ENCODE peak calls at places on chromosomes 2 and 18, in five cellular contexts. One of them, this sample, is unnamed.

GRCh38 chr2:42974697-42975357 is 182.4 kb upstream of the HAAO start:
- DNase-seq in A549: peak; percentile 64
- DNase-seq in stimulated activated CD4-positive, alpha-beta T cell treated with anti-CD3 and anti-CD28 coated beads, Interleukin-4, amount 100 ng/mL, for 4 hours: peak; percentile 30
- DNase-seq in activated CD4-positive, alpha-beta T cell treated with anti-CD3 and anti-CD28 coated beads for 24 hours: peak; percentile 38
- DNase-seq in HT-29: peak; percentile 63
- DNase-seq in this sample: no peak

GRCh38 chr2:220949476-220949875 is 622.6 kb downstream of the EPHA4 start:
- DNase-seq in A549: no peak
- DNase-seq in stimulated activated CD4-positive, alpha-beta T cell treated with anti-CD3 and anti-CD28 coated beads, Interleukin-4, amount 100 ng/mL, for 4 hours: no peak
- DNase-seq in activated CD4-positive, alpha-beta T cell treated with anti-CD3 and anti-CD28 coated beads for 24 hours: no peak
- DNase-seq in HT-29: no peak
- DNase-seq in this sample: no peak

GRCh38 chr2:232779465-232779864 is 3.1 kb upstream of the KCNJ13 start:
- DNase-seq in A549: no peak
- DNase-seq in stimulated activated CD4-positive, alpha-beta T cell treated with anti-CD3 and anti-CD28 coated beads, Interleukin-4, amount 100 ng/mL, for 4 hours: no peak
- DNase-seq in activated CD4-positive, alpha-beta T cell treated with anti-CD3 and anti-CD28 coated beads for 24 hours: no peak
- DNase-seq in HT-29: no peak
- DNase-seq in this sample: no peak

GRCh38 chr2:43269706-43270105 is 43.3 kb upstream of the ZFP36L2 start:
- DNase-seq in A549: no peak
- DNase-seq in stimulated activated CD4-positive, alpha-beta T cell treated with anti-CD3 and anti-CD28 coated beads, Interleukin-4, amount 100 ng/mL, for 4 hours: no peak
- DNase-seq in activated CD4-positive, alpha-beta T cell treated with anti-CD3 and anti-CD28 coated beads for 24 hours: no peak
- DNase-seq in HT-29: no peak
- DNase-seq in this sample: no peak

GRCh38 chr2:98656800-98657199 is 48.4 kb downstream of the UNC50 start:
- DNase-seq in A549: no peak
- DNase-seq in stimulated activated CD4-positive, alpha-beta T cell treated with anti-CD3 and anti-CD28 coated beads, Interleukin-4, amount 100 ng/mL, for 4 hours: no peak
- DNase-seq in activated CD4-positive, alpha-beta T cell treated with anti-CD3 and anti-CD28 coated beads for 24 hours: no peak
- DNase-seq in HT-29: no peak
- DNase-seq in this sample: no peak

GRCh38 chr2:55926974-55927373 is 3.4 kb upstream of the EFEMP1 start:
- DNase-seq in A549: no peak
- DNase-seq in stimulated activated CD4-positive, alpha-beta T cell treated with anti-CD3 and anti-CD28 coated beads, Interleukin-4, amount 100 ng/mL, for 4 hours: no peak
- DNase-seq in activated CD4-positive, alpha-beta T cell treated with anti-CD3 and anti-CD28 coated beads for 24 hours: no peak
- DNase-seq in HT-29: no peak
- DNase-seq in this sample: no peak

GRCh38 chr2:17470855-17471641 is 47.2 kb downstream of the RAD51AP2 start:
- DNase-seq in A549: peak; percentile 32
- DNase-seq in stimulated activated CD4-positive, alpha-beta T cell treated with anti-CD3 and anti-CD28 coated beads, Interleukin-4, amount 100 ng/mL, for 4 hours: no peak
- DNase-seq in activated CD4-positive, alpha-beta T cell treated with anti-CD3 and anti-CD28 coated beads for 24 hours: no peak
- DNase-seq in HT-29: peak; percentile 9
- DNase-seq in this sample: no peak

GRCh38 chr2:197011777-197012641 is 85.5 kb upstream of the PGAP1 start:
- DNase-seq in A549: peak; percentile 67
- DNase-seq in stimulated activated CD4-positive, alpha-beta T cell treated with anti-CD3 and anti-CD28 coated beads, Interleukin-4, amount 100 ng/mL, for 4 hours: peak; percentile 6
- DNase-seq in activated CD4-positive, alpha-beta T cell treated with anti-CD3 and anti-CD28 coated beads for 24 hours: no peak
- DNase-seq in HT-29: peak; percentile 57
- DNase-seq in this sample: peak; percentile 43

GRCh38 chr2:191303349-191304005 is 58.3 kb downstream of the MYO1B start:
- DNase-seq in A549: no peak
- DNase-seq in stimulated activated CD4-positive, alpha-beta T cell treated with anti-CD3 and anti-CD28 coated beads, Interleukin-4, amount 100 ng/mL, for 4 hours: no peak
- DNase-seq in activated CD4-positive, alpha-beta T cell treated with anti-CD3 and anti-CD28 coated beads for 24 hours: no peak
- DNase-seq in HT-29: no peak
- DNase-seq in this sample: no peak

GRCh38 chr2:161432107-161432506 is 16.0 kb downstream of the TBR1 start:
- DNase-seq in A549: no peak
- DNase-seq in stimulated activated CD4-positive, alpha-beta T cell treated with anti-CD3 and anti-CD28 coated beads, Interleukin-4, amount 100 ng/mL, for 4 hours: no peak
- DNase-seq in activated CD4-positive, alpha-beta T cell treated with anti-CD3 and anti-CD28 coated beads for 24 hours: no peak
- DNase-seq in HT-29: no peak
- DNase-seq in this sample: no peak

GRCh38 chr18:26480897-26481795 is 67.2 kb downstream of the KCTD1 start:
- DNase-seq in A549: peak; percentile 95
- DNase-seq in stimulated activated CD4-positive, alpha-beta T cell treated with anti-CD3 and anti-CD28 coated beads, Interleukin-4, amount 100 ng/mL, for 4 hours: no peak
- DNase-seq in activated CD4-positive, alpha-beta T cell treated with anti-CD3 and anti-CD28 coated beads for 24 hours: no peak
- DNase-seq in HT-29: peak; percentile 87
- DNase-seq in this sample: no peak

GRCh38 chr2:27209621-27210401 is 2.0 kb upstream of the ATRAID start:
- DNase-seq in A549: no peak
- DNase-seq in stimulated activated CD4-positive, alpha-beta T cell treated with anti-CD3 and anti-CD28 coated beads, Interleukin-4, amount 100 ng/mL, for 4 hours: no peak
- DNase-seq in activated CD4-positive, alpha-beta T cell treated with anti-CD3 and anti-CD28 coated beads for 24 hours: no peak
- DNase-seq in HT-29: no peak
- DNase-seq in this sample: no peak

GRCh38 chr2:121489284-121489683 is 41.4 kb upstream of the RNU4ATAC start:
- DNase-seq in A549: peak; percentile 42
- DNase-seq in stimulated activated CD4-positive, alpha-beta T cell treated with anti-CD3 and anti-CD28 coated beads, Interleukin-4, amount 100 ng/mL, for 4 hours: no peak
- DNase-seq in activated CD4-positive, alpha-beta T cell treated with anti-CD3 and anti-CD28 coated beads for 24 hours: no peak
- DNase-seq in HT-29: peak; percentile 43
- DNase-seq in this sample: peak; percentile 51

GRCh38 chr2:221100467-221101089 is 471.5 kb downstream of the EPHA4 start:
- DNase-seq in A549: peak; percentile 24
- DNase-seq in stimulated activated CD4-positive, alpha-beta T cell treated with anti-CD3 and anti-CD28 coated beads, Interleukin-4, amount 100 ng/mL, for 4 hours: no peak
- DNase-seq in activated CD4-positive, alpha-beta T cell treated with anti-CD3 and anti-CD28 coated beads for 24 hours: no peak
- DNase-seq in HT-29: peak; percentile 2
- DNase-seq in this sample: no peak

GRCh38 chr2:40165503-40165867 is 286.4 kb downstream of the SLC8A1 start:
- DNase-seq in A549: no peak
- DNase-seq in stimulated activated CD4-positive, alpha-beta T cell treated with anti-CD3 and anti-CD28 coated beads, Interleukin-4, amount 100 ng/mL, for 4 hours: no peak
- DNase-seq in activated CD4-positive, alpha-beta T cell treated with anti-CD3 and anti-CD28 coated beads for 24 hours: no peak
- DNase-seq in HT-29: no peak
- DNase-seq in this sample: no peak

GRCh38 chr18:62418258-62418657 is 93.1 kb downstream of the TNFRSF11A start:
- DNase-seq in A549: no peak
- DNase-seq in stimulated activated CD4-positive, alpha-beta T cell treated with anti-CD3 and anti-CD28 coated beads, Interleukin-4, amount 100 ng/mL, for 4 hours: no peak
- DNase-seq in activated CD4-positive, alpha-beta T cell treated with anti-CD3 and anti-CD28 coated beads for 24 hours: no peak
- DNase-seq in HT-29: no peak
- DNase-seq in this sample: no peak

GRCh38 chr2:23385351-23385747 is 370 bp downstream of the KLHL29 start:
- DNase-seq in A549: peak; percentile 42
- DNase-seq in stimulated activated CD4-positive, alpha-beta T cell treated with anti-CD3 and anti-CD28 coated beads, Interleukin-4, amount 100 ng/mL, for 4 hours: no peak
- DNase-seq in activated CD4-positive, alpha-beta T cell treated with anti-CD3 and anti-CD28 coated beads for 24 hours: no peak
- DNase-seq in HT-29: no peak
- DNase-seq in this sample: no peak

GRCh38 chr2:84449055-84449454 is 10.0 kb downstream of the SUCLG1 start:
- DNase-seq in A549: no peak
- DNase-seq in stimulated activated CD4-positive, alpha-beta T cell treated with anti-CD3 and anti-CD28 coated beads, Interleukin-4, amount 100 ng/mL, for 4 hours: no peak
- DNase-seq in activated CD4-positive, alpha-beta T cell treated with anti-CD3 and anti-CD28 coated beads for 24 hours: no peak
- DNase-seq in HT-29: no peak
- DNase-seq in this sample: no peak

GRCh38 chr2:177245010-177245422 is 19.5 kb downstream of the NFE2L2 start:
- DNase-seq in A549: peak; percentile 78
- DNase-seq in stimulated activated CD4-positive, alpha-beta T cell treated with anti-CD3 and anti-CD28 coated beads, Interleukin-4, amount 100 ng/mL, for 4 hours: no peak
- DNase-seq in activated CD4-positive, alpha-beta T cell treated with anti-CD3 and anti-CD28 coated beads for 24 hours: no peak
- DNase-seq in HT-29: peak; percentile 69
- DNase-seq in this sample: no peak

This sample was measured in NCI-H1048.